ENCODE peak calls at places on chromosomes 7 and 10, in seven cellular contexts. One of them, this sample, is unnamed.

GRCh38 chr10:68665841-68666240 is 55.2 kb upstream of the CCAR1 start:
- DNase-seq in uterus: no peak
- DNase-seq in smooth muscle cell of the brain vasculature: no peak
- DNase-seq in RWPE1: no peak
- DNase-seq in caudate nucleus: no peak
- DNase-seq in NCI-H1694 treated with DMSO at 0.1 percent for 48 hours: no peak
- DNase-seq in mesenteric fat pad: no peak
- DNase-seq in this sample: no peak

GRCh38 chr10:69659286-69660027 is 29.4 kb downstream of the FAM241B start:
- DNase-seq in uterus: no peak
- DNase-seq in smooth muscle cell of the brain vasculature: no peak
- DNase-seq in RWPE1: no peak
- DNase-seq in caudate nucleus: no peak
- DNase-seq in NCI-H1694 treated with DMSO at 0.1 percent for 48 hours: no peak
- DNase-seq in mesenteric fat pad: no peak
- DNase-seq in this sample: no peak

GRCh38 chr10:124478517-124478916 is 16.9 kb downstream of the LHPP start:
- DNase-seq in uterus: no peak
- DNase-seq in smooth muscle cell of the brain vasculature: no peak
- DNase-seq in RWPE1: peak
- DNase-seq in caudate nucleus: no peak
- DNase-seq in NCI-H1694 treated with DMSO at 0.1 percent for 48 hours: no peak
- DNase-seq in mesenteric fat pad: no peak
- DNase-seq in this sample: no peak

GRCh38 chr10:27490807-27491206 is 13.3 kb upstream of the RAB18 start:
- DNase-seq in uterus: no peak
- DNase-seq in smooth muscle cell of the brain vasculature: no peak
- DNase-seq in RWPE1: peak
- DNase-seq in caudate nucleus: no peak
- DNase-seq in NCI-H1694 treated with DMSO at 0.1 percent for 48 hours: no peak
- DNase-seq in mesenteric fat pad: no peak
- DNase-seq in this sample: no peak

GRCh38 chr10:117134084-117135025 is 3.7 kb downstream of the VAX1 start:
- DNase-seq in uterus: no peak
- DNase-seq in smooth muscle cell of the brain vasculature: no peak
- DNase-seq in RWPE1: no peak
- DNase-seq in caudate nucleus: no peak
- DNase-seq in NCI-H1694 treated with DMSO at 0.1 percent for 48 hours: no peak
- DNase-seq in mesenteric fat pad: no peak
- DNase-seq in this sample: no peak

GRCh38 chr7:19665399-19666008 is 43.3 kb downstream of the POLR1F start:
- DNase-seq in uterus: no peak
- DNase-seq in smooth muscle cell of the brain vasculature: no peak
- DNase-seq in RWPE1: peak
- DNase-seq in caudate nucleus: no peak
- DNase-seq in NCI-H1694 treated with DMSO at 0.1 percent for 48 hours: peak
- DNase-seq in mesenteric fat pad: no peak
- DNase-seq in this sample: no peak

GRCh38 chr7:140526901-140527664 is 47.8 kb upstream of the MKRN1 start:
- DNase-seq in uterus: no peak
- DNase-seq in smooth muscle cell of the brain vasculature: no peak
- DNase-seq in RWPE1: no peak
- DNase-seq in caudate nucleus: no peak
- DNase-seq in NCI-H1694 treated with DMSO at 0.1 percent for 48 hours: no peak
- DNase-seq in mesenteric fat pad: no peak
- DNase-seq in this sample: no peak

GRCh38 chr10:103456074-103456660 is 2.5 kb downstream of the CALHM1 start:
- DNase-seq in uterus: no peak
- DNase-seq in smooth muscle cell of the brain vasculature: no peak
- DNase-seq in RWPE1: no peak
- DNase-seq in caudate nucleus: no peak
- DNase-seq in NCI-H1694 treated with DMSO at 0.1 percent for 48 hours: no peak
- DNase-seq in mesenteric fat pad: no peak
- DNase-seq in this sample: no peak

GRCh38 chr7:90945104-90945752 is 319.0 kb upstream of the FZD1 start:
- DNase-seq in uterus: no peak
- DNase-seq in smooth muscle cell of the brain vasculature: no peak
- DNase-seq in RWPE1: no peak
- DNase-seq in caudate nucleus: no peak
- DNase-seq in NCI-H1694 treated with DMSO at 0.1 percent for 48 hours: no peak
- DNase-seq in mesenteric fat pad: no peak
- DNase-seq in this sample: no peak

GRCh38 chr7:127845497-127846214 is 185.6 kb downstream of the LRRC4 start:
- DNase-seq in uterus: no peak
- DNase-seq in smooth muscle cell of the brain vasculature: no peak
- DNase-seq in RWPE1: no peak
- DNase-seq in caudate nucleus: no peak
- DNase-seq in NCI-H1694 treated with DMSO at 0.1 percent for 48 hours: no peak
- DNase-seq in mesenteric fat pad: no peak
- DNase-seq in this sample: no peak

GRCh38 chr10:71696635-71697326 is 22.8 kb downstream of the C10orf105 start:
- DNase-seq in uterus: peak
- DNase-seq in smooth muscle cell of the brain vasculature: no peak
- DNase-seq in RWPE1: peak
- DNase-seq in caudate nucleus: no peak
- DNase-seq in NCI-H1694 treated with DMSO at 0.1 percent for 48 hours: peak
- DNase-seq in mesenteric fat pad: no peak
- DNase-seq in this sample: peak